ENCODE peak calls at places on chromosomes 7 and 10, in seven cellular contexts. Z is stomach, R is endothelial cell, M is body of pancreas, I is WERI-Rb-1, B is fibroblast of pulmonary artery, S is glutamatergic neuron. O is an unnamed sample.
A peak's percentile ranks its signal among the peaks of the same experiment; 100 is the strongest.

GRCh38 chr10:79393221-79393923 is 46.1 kb downstream of the PPIF start:
- DNase-seq in Z (no peak), R (no peak), M (no peak), I (no peak), B (no peak), S (no peak), O (no peak)

GRCh38 chr10:30151581-30152389 is 92.4 kb upstream of the JCAD start:
- DNase-seq in Z (no peak), R (no peak), M (no peak), I (no peak), B (peak; percentile 81), S (no peak), O (peak; percentile 24)

GRCh38 chr7:25759281-25759680 is 392.7 kb upstream of the NFE2L3 start:
- DNase-seq in Z (no peak), R (no peak), M (no peak), I (no peak), B (no peak), S (no peak), O (no peak)

GRCh38 chr10:14356921-14357320 is 26.2 kb upstream of the FRMD4A start:
- DNase-seq in Z (no peak), R (no peak), M (no peak), I (no peak), B (peak; percentile 37), S (no peak), O (no peak)

GRCh38 chr7:121302214-121302745 is 26.5 kb upstream of the WNT16 start:
- DNase-seq in Z (no peak), R (no peak), M (no peak), I (no peak), B (no peak), S (no peak), O (no peak)

GRCh38 chr10:79229830-79230562 is 117.3 kb upstream of the PPIF start:
- DNase-seq in Z (no peak), R (peak; percentile 66), M (no peak), I (no peak), B (no peak), S (peak; percentile 95), O (no peak)

GRCh38 chr7:66255533-66256100 is 50.5 kb downstream of the TPST1 start:
- DNase-seq in Z (no peak), R (no peak), M (no peak), I (no peak), B (peak; percentile 45), S (no peak), O (no peak)

GRCh38 chr7:159137906-159138305 is 6.8 kb downstream of the VIPR2 start:
- DNase-seq in Z (peak; percentile 3), R (no peak), M (no peak), I (no peak), B (no peak), S (no peak), O (no peak)

DNA sequence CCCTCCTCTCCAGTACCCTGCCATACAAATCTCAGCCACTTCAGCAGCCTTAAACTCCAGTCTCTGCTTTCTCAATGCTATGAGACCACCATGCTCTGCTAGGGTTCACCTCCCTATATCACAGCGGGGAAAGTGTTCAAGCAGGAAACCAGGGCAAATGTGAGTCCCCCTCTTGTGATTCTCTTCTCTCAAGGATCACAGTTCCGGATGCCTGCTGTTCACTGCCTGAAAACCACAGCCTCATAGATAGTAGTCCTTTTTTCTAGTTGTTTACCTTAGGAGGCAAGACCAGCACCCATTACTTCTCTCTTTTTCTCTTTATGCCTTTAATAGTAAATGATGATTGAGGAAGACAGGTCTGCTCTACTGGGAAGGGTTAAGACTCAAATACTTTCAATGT is 100.8 kb downstream of the SGMS1 start:
- DNase-seq in Z (no peak), R (no peak), M (no peak), I (no peak), B (no peak), S (no peak), O (no peak)
- TF ChIP-seq CTCF in Z (no peak), R (no peak), M (no peak), I (no peak), B (no peak), S (no peak), O (no peak)

GRCh38 chr7:22728416-22729029 is 1.5 kb downstream of the IL6 start:
- DNase-seq in Z (no peak), R (peak; percentile 15), M (no peak), I (no peak), B (peak; percentile 86), S (no peak), O (peak; percentile 51)
- TF ChIP-seq CTCF in Z (no peak), R (peak; percentile 53), M (peak; percentile 37), I (peak; percentile 48), B (peak; percentile 68), S (peak; percentile 48), O (peak; percentile 64)

GRCh38 chr7:33673029-33673700 is 232.2 kb upstream of the BMPER start:
- DNase-seq in Z (no peak), R (no peak), M (no peak), I (no peak), B (no peak), S (no peak), O (no peak)
- TF ChIP-seq CTCF in Z (no peak), R (peak; percentile 25), M (no peak), I (no peak), B (peak; percentile 12), S (no peak), O (no peak)

GRCh38 chr7:101235050-101235449 is 2.6 kb downstream of the CLDN15 start:
- DNase-seq in Z (no peak), R (peak; percentile 52), M (no peak), I (peak; percentile 65), B (no peak), S (peak; percentile 38), O (no peak)
- TF ChIP-seq CTCF in Z (no peak), R (peak; percentile 27), M (peak; percentile 14), I (peak; percentile 62), B (peak; percentile 38), S (peak; percentile 31), O (no peak)

DNA sequence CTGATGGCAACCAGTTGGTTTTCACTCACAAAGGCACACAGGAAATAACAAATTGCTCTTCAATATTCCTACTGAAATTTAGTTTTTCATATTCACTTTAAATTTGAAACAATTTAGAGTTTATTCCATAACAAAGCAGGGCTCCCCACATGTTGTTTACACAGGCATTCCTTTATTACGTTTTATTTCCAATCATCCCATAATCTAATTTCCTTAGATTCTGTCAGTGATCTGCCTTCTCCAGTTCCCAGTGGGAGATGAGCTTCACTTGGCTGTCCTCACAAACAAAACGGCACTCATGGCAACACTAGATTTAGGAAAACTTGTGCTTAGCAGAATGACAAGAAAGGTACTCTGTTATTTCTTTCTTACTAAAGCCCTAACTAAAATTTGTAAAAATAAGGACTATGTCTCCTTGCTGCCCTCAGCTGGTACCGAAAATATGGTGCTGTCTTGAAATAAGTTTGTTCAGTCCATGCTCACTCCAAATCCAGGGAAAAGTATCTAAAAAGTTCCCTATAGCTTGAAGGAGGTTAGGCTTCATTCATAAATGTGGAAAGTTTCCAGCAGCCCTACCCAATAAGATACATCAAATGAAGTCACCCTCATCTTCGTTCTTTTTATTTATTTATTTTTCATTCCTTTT is 23.0 kb downstream of the PHYH start:
- DNase-seq in Z (no peak), R (no peak), M (no peak), I (no peak), B (peak; percentile 50), S (no peak), O (no peak)
- TF ChIP-seq CTCF in Z (no peak), R (no peak), M (no peak), I (no peak), B (peak; percentile 34), S (no peak), O (no peak)